ENCODE peak calls at places on chromosomes 12 and 14, in five cellular contexts. One of them, this sample, is unnamed.

GRCh38 chr12:93677195-93678064 is at the start of gene CRADD:
- DNase-seq in AG10803: peak; percentile 99
- DNase-seq in GM12864: peak; percentile 99
- DNase-seq in posterior vena cava: peak; percentile 90
- DNase-seq in GM23338: peak; percentile 99
- DNase-seq in this sample: peak; percentile 95

GRCh38 chr14:104168603-104169002 is 30.2 kb downstream of the KIF26A start:
- DNase-seq in AG10803: no peak
- DNase-seq in GM12864: no peak
- DNase-seq in posterior vena cava: no peak
- DNase-seq in GM23338: no peak
- DNase-seq in this sample: no peak

GRCh38 chr12:34603382-34604035 is 581.2 kb downstream of the ALG10 start:
- DNase-seq in AG10803: no peak
- DNase-seq in GM12864: no peak
- DNase-seq in posterior vena cava: peak; percentile 37
- DNase-seq in GM23338: no peak
- DNase-seq in this sample: peak; percentile 41

GRCh38 chr14:102652194-102652593 is 59.7 kb downstream of the RCOR1 start:
- DNase-seq in AG10803: no peak
- DNase-seq in GM12864: no peak
- DNase-seq in posterior vena cava: no peak
- DNase-seq in GM23338: no peak
- DNase-seq in this sample: no peak

GRCh38 chr12:123891516-123892179 is 81.0 kb downstream of the CCDC92 start:
- DNase-seq in AG10803: no peak
- DNase-seq in GM12864: no peak
- DNase-seq in posterior vena cava: no peak
- DNase-seq in GM23338: no peak
- DNase-seq in this sample: no peak

GRCh38 chr14:56004807-56005579 is 113.2 kb upstream of the PELI2 start:
- DNase-seq in AG10803: peak; percentile 86
- DNase-seq in GM12864: peak; percentile 41
- DNase-seq in posterior vena cava: no peak
- DNase-seq in GM23338: peak; percentile 65
- DNase-seq in this sample: no peak

GRCh38 chr14:22685467-22685866 is 41.3 kb upstream of the OR6J1 start:
- DNase-seq in AG10803: no peak
- DNase-seq in GM12864: no peak
- DNase-seq in posterior vena cava: no peak
- DNase-seq in GM23338: peak; percentile 2
- DNase-seq in this sample: no peak

GRCh38 chr14:38553586-38553985 is 297.7 kb upstream of the CLEC14A start:
- DNase-seq in AG10803: peak; percentile 88
- DNase-seq in GM12864: no peak
- DNase-seq in posterior vena cava: no peak
- DNase-seq in GM23338: no peak
- DNase-seq in this sample: no peak

GRCh38 chr12:96434107-96434506 is 33.9 kb upstream of the CDK17 start:
- DNase-seq in AG10803: peak; percentile 93
- DNase-seq in GM12864: peak; percentile 64
- DNase-seq in posterior vena cava: no peak
- DNase-seq in GM23338: no peak
- DNase-seq in this sample: no peak

GRCh38 chr12:32881702-32882101 is 14.9 kb downstream of the PKP2 start:
- DNase-seq in AG10803: no peak
- DNase-seq in GM12864: no peak
- DNase-seq in posterior vena cava: no peak
- DNase-seq in GM23338: no peak
- DNase-seq in this sample: no peak

GRCh38 chr14:54503476-54503875 is 6.2 kb upstream of the CGRRF1 start:
- DNase-seq in AG10803: peak; percentile 67
- DNase-seq in GM12864: no peak
- DNase-seq in posterior vena cava: no peak
- DNase-seq in GM23338: peak; percentile 34
- DNase-seq in this sample: no peak

GRCh38 chr12:14774944-14775651 is 28.2 kb downstream of the WBP11 start:
- DNase-seq in AG10803: peak; percentile 78
- DNase-seq in GM12864: no peak
- DNase-seq in posterior vena cava: peak; percentile 84
- DNase-seq in GM23338: peak; percentile 40
- DNase-seq in this sample: peak; percentile 89

GRCh38 chr12:70561550-70561949 is 75.7 kb downstream of the PTPRB start:
- DNase-seq in AG10803: no peak
- DNase-seq in GM12864: no peak
- DNase-seq in posterior vena cava: no peak
- DNase-seq in GM23338: no peak
- DNase-seq in this sample: no peak

GRCh38 chr14:71319646-71320045 is 412.4 kb downstream of the PCNX1 start:
- DNase-seq in AG10803: peak; percentile 22
- DNase-seq in GM12864: no peak
- DNase-seq in posterior vena cava: no peak
- DNase-seq in GM23338: peak; percentile 26
- DNase-seq in this sample: no peak

GRCh38 chr14:22847661-22848341 is 11.4 kb downstream of the MMP14 start:
- DNase-seq in AG10803: peak; percentile 66
- DNase-seq in GM12864: no peak
- DNase-seq in posterior vena cava: peak; percentile 58
- DNase-seq in GM23338: peak; percentile 52
- DNase-seq in this sample: no peak

GRCh38 chr12:25034676-25035075 is 85.8 kb upstream of the BCAT1 start:
- DNase-seq in AG10803: no peak
- DNase-seq in GM12864: no peak
- DNase-seq in posterior vena cava: no peak
- DNase-seq in GM23338: no peak
- DNase-seq in this sample: no peak

GRCh38 chr12:92930421-92930820 is 1.3 kb upstream of the EEA1 start:
- DNase-seq in AG10803: no peak
- DNase-seq in GM12864: no peak
- DNase-seq in posterior vena cava: no peak
- DNase-seq in GM23338: no peak
- DNase-seq in this sample: no peak

GRCh38 chr14:78987006-78987405 is 816.8 kb downstream of the NRXN3 start:
- DNase-seq in AG10803: no peak
- DNase-seq in GM12864: no peak
- DNase-seq in posterior vena cava: no peak
- DNase-seq in GM23338: peak; percentile 26
- DNase-seq in this sample: no peak

GRCh38 chr14:28758253-28758915 is 8.2 kb upstream of the FOXG1 start:
- DNase-seq in AG10803: no peak
- DNase-seq in GM12864: no peak
- DNase-seq in posterior vena cava: no peak
- DNase-seq in GM23338: no peak
- DNase-seq in this sample: no peak

GRCh38 chr14:100645200-100645985 is 58.2 kb upstream of the BEGAIN start:
- DNase-seq in AG10803: peak; percentile 70
- DNase-seq in GM12864: peak; percentile 37
- DNase-seq in posterior vena cava: peak; percentile 93
- DNase-seq in GM23338: peak; percentile 97
- DNase-seq in this sample: peak; percentile 89

GRCh38 chr12:5013206-5013830 is 30.4 kb upstream of the KCNA5 start:
- DNase-seq in AG10803: peak; percentile 76
- DNase-seq in GM12864: no peak
- DNase-seq in posterior vena cava: no peak
- DNase-seq in GM23338: no peak
- DNase-seq in this sample: no peak

GRCh38 chr12:80445083-80445482 is 1.0 kb downstream of the PTPRQ start:
- DNase-seq in AG10803: peak; percentile 78
- DNase-seq in GM12864: no peak
- DNase-seq in posterior vena cava: no peak
- DNase-seq in GM23338: no peak
- DNase-seq in this sample: no peak

GRCh38 chr14:55884819-55885218 is 233.4 kb upstream of the PELI2 start:
- DNase-seq in AG10803: peak; percentile 20
- DNase-seq in GM12864: no peak
- DNase-seq in posterior vena cava: no peak
- DNase-seq in GM23338: no peak
- DNase-seq in this sample: no peak

This sample was measured in spleen.